ENCODE peak calls at places on chromosome 3, in ten cellular contexts. S, X, T, A, U, E, Y, P, F and J are unnamed samples.
A peak's percentile ranks its signal among the peaks of the same experiment; 100 is the strongest.

GRCh38 chr3:178302966-178303930 is 233.0 kb upstream of the KCNMB2 start:
- DNase-seq in S (no peak), A (no peak), X (no peak), U (no peak), P (no peak), E (no peak), F (no peak), Y (no peak), T (no peak), J (no peak)

GRCh38 chr3:187041362-187042061 is 97.8 kb downstream of the RPL39L start:
- DNase-seq in F (no peak), Y (no peak), U (no peak), S (no peak), E (no peak), T (no peak), X (no peak), P (no peak), A (no peak), J (no peak)

GRCh38 chr3:102177075-102177755 is 257.6 kb upstream of the ZPLD1 start:
- DNase-seq in S (no peak), E (no peak), U (no peak), X (no peak), A (no peak), P (no peak), T (no peak), F (no peak), Y (no peak), J (no peak)

GRCh38 chr3:182149594-182149993 is 437.9 kb downstream of the SOX2 start:
- DNase-seq in P (no peak), F (no peak), E (no peak), X (no peak), U (no peak), T (no peak), A (no peak), Y (no peak), S (no peak), J (no peak)

GRCh38 chr3:48215876-48216275 is 7.4 kb upstream of the CAMP start:
- DNase-seq in S (peak; percentile 4), Y (peak; percentile 40), F (peak; percentile 78), T (no peak), A (peak; percentile 21), X (peak; percentile 91), U (peak; percentile 44), P (peak; percentile 43), E (no peak), J (peak; percentile 61)

GRCh38 chr3:28915711-28916481 is 365.0 kb upstream of the RBMS3 start:
- DNase-seq in U (no peak), S (peak; percentile 90), T (no peak), Y (no peak), F (no peak), X (peak; percentile 3), A (peak; percentile 91), P (peak; percentile 5), E (no peak), J (no peak)

GRCh38 chr3:106120334-106120733 is 251.5 kb upstream of the CBLB start:
- DNase-seq in U (no peak), P (no peak), F (no peak), S (no peak), T (no peak), A (peak; percentile 17), E (no peak), Y (no peak), X (no peak), J (no peak)

GRCh38 chr3:112742934-112743333 is 102.0 kb upstream of the CCDC80 start:
- DNase-seq in T (no peak), P (no peak), A (no peak), F (no peak), Y (no peak), S (no peak), U (no peak), E (no peak), X (no peak), J (no peak)

GRCh38 chr3:138434875-138435772 is 708 bp downstream of the ESYT3 start:
- DNase-seq in U (no peak), A (no peak), F (no peak), X (peak; percentile 59), P (no peak), S (peak; percentile 91), Y (no peak), T (no peak), E (no peak), J (no peak)

GRCh38 chr3:160675566-160676124 is 1.3 kb upstream of the ARL14 start:
- DNase-seq in A (no peak), T (no peak), X (no peak), Y (no peak), E (no peak), P (no peak), F (no peak), S (no peak), U (no peak), J (no peak)

GRCh38 chr3:5404718-5405117 is 217.2 kb downstream of the EDEM1 start:
- DNase-seq in P (no peak), E (no peak), Y (no peak), X (no peak), S (no peak), T (no peak), A (no peak), U (no peak), F (no peak), J (no peak)

GRCh38 chr3:116444819-116445290 is 432 bp downstream of the LSAMP start:
- DNase-seq in X (no peak), E (peak; percentile 12), Y (peak; percentile 9), F (peak; percentile 57), S (no peak), P (no peak), U (no peak), T (no peak), A (no peak), J (no peak)

GRCh38 chr3:155676252-155676981 is 68.5 kb downstream of the PLCH1 start:
- DNase-seq in X (no peak), E (no peak), P (peak; percentile 10), A (peak; percentile 32), U (no peak), S (no peak), Y (no peak), T (no peak), F (peak; percentile 65), J (peak; percentile 31)

GRCh38 chr3:10968390-10968789 is 24.2 kb upstream of the SLC6A1 start:
- DNase-seq in E (no peak), A (no peak), F (no peak), X (no peak), P (no peak), Y (no peak), U (no peak), T (no peak), S (no peak), J (no peak)

GRCh38 chr3:61638721-61639120 is 77.3 kb downstream of the PTPRG start:
- DNase-seq in P (no peak), X (no peak), A (peak; percentile 38), E (no peak), F (no peak), U (no peak), S (no peak), T (no peak), Y (no peak), J (no peak)

GRCh38 chr3:58336135-58336882 is 3.6 kb downstream of the PXK start:
- DNase-seq in S (peak; percentile 79), P (no peak), T (no peak), F (no peak), X (no peak), U (no peak), Y (no peak), E (no peak), A (peak; percentile 78), J (no peak)

GRCh38 chr3:171732741-171733140 is 77.5 kb downstream of the PLD1 start:
- DNase-seq in T (no peak), A (no peak), F (no peak), X (no peak), Y (no peak), U (no peak), S (no peak), E (no peak), P (no peak), J (no peak)

GRCh38 chr3:65303431-65303830 is 615.6 kb upstream of the ADAMTS9 start:
- DNase-seq in X (no peak), E (no peak), T (no peak), U (no peak), F (no peak), S (no peak), Y (no peak), A (no peak), P (no peak), J (no peak)

GRCh38 chr3:54968546-54969172 is 40.8 kb upstream of the LRTM1 start:
- DNase-seq in U (no peak), P (no peak), T (no peak), A (peak; percentile 51), S (peak; percentile 67), F (no peak), E (no peak), X (no peak), Y (no peak), J (no peak)
- H3K4me1 ChIP-seq in U (no peaks in the 10 kb centered on the region), P (peaks cover 37% of the 10 kb centered on the region), T (no peaks in the 10 kb centered on the region), A (peaks cover 29% of the 10 kb centered on the region), S (peaks cover 45% of the 10 kb centered on the region), F (no peaks in the 10 kb centered on the region), E (no peaks in the 10 kb centered on the region), X (no peaks in the 10 kb centered on the region), Y (no peaks in the 10 kb centered on the region), J (no peaks in the 10 kb centered on the region)

GRCh38 chr3:188331166-188331565 is 177.2 kb downstream of the LPP start:
- DNase-seq in P (no peak), S (no peak), E (no peak), U (no peak), T (no peak), A (no peak), Y (no peak), X (no peak), F (no peak), J (no peak)
- H3K4me1 ChIP-seq in P (peaks cover 24% of the 10 kb centered on the region), S (no peaks in the 10 kb centered on the region), E (peaks cover 7% of the 10 kb centered on the region), U (no peaks in the 10 kb centered on the region), T (peaks cover 2% of the 10 kb centered on the region), A (no peaks in the 10 kb centered on the region), Y (peaks cover 42% of the 10 kb centered on the region), X (no peaks in the 10 kb centered on the region), F (no peaks in the 10 kb centered on the region), J (peaks cover 24% of the 10 kb centered on the region)

GRCh38 chr3:195183071-195183776 is 87.7 kb downstream of the XXYLT1 start:
- DNase-seq in U (no peak), F (no peak), X (no peak), A (no peak), P (no peak), S (no peak), T (no peak), E (no peak), Y (no peak), J (no peak)
- H3K4me1 ChIP-seq in U (no peaks in the 10 kb centered on the region), F (peaks cover 10% of the 10 kb centered on the region), X (peaks cover 32% of the 10 kb centered on the region), A (peaks cover 18% of the 10 kb centered on the region), P (peaks cover 87% of the 10 kb centered on the region), S (peaks cover 25% of the 10 kb centered on the region), T (peaks cover 18% of the 10 kb centered on the region), E (peaks cover 20% of the 10 kb centered on the region), Y (peaks cover 14% of the 10 kb centered on the region), J (no peaks in the 10 kb centered on the region)

GRCh38 chr3:185645596-185646381 is 59.7 kb downstream of the SENP2 start:
- DNase-seq in E (peak; percentile 14), P (no peak), F (no peak), U (no peak), X (no peak), S (peak; percentile 38), Y (no peak), A (no peak), T (no peak), J (no peak)

GRCh38 chr3:185637388-185637787 is 51.3 kb downstream of the SENP2 start:
- DNase-seq in S (no peak), T (no peak), Y (no peak), P (no peak), U (no peak), A (no peak), X (no peak), F (no peak), E (no peak), J (no peak)

GRCh38 chr3:185639632-185640206 is 53.6 kb downstream of the SENP2 start:
- DNase-seq in S (no peak), A (no peak), P (no peak), Y (no peak), T (no peak), F (no peak), X (no peak), U (no peak), E (no peak), J (no peak)

GRCh38 chr3:185640308-185640707 is 54.2 kb downstream of the SENP2 start:
- DNase-seq in E (no peak), F (no peak), T (no peak), A (no peak), U (no peak), P (no peak), X (no peak), S (no peak), Y (no peak), J (no peak)
- H3K4me1 ChIP-seq in E (no peaks in the 10 kb centered on the region), F (no peaks in the 10 kb centered on the region), T (no peaks in the 10 kb centered on the region), A (no peaks in the 10 kb centered on the region), U (no peaks in the 10 kb centered on the region), P (no peaks in the 10 kb centered on the region), X (no peaks in the 10 kb centered on the region), S (no peaks in the 10 kb centered on the region), Y (no peaks in the 10 kb centered on the region), J (no peaks in the 10 kb centered on the region)